ENCODE peak calls at places on chromosomes 11 and 22, in five cellular contexts. V is GM12865, X is RWPE1, L is heart right ventricle, W is choroid plexus epithelial cell. D is an unnamed sample.

GRCh38 chr11:17525570-17525969 is 18.6 kb downstream of the USH1C start:
- DNase-seq in V (no peak), X (no peak), L (no peak), W (no peak), D (no peak)

GRCh38 chr11:12319734-12320387 is 57.5 kb upstream of the PARVA start:
- DNase-seq in V (no peak), X (no peak), L (no peak), W (no peak), D (no peak)

GRCh38 chr22:33921576-33922181 is 1.4 kb upstream of the LARGE1 start:
- DNase-seq in V (peak), X (no peak), L (peak), W (peak), D (peak)

GRCh38 chr11:74611369-74611861 is 19.0 kb downstream of the POLD3 start:
- DNase-seq in V (peak), X (peak), L (no peak), W (peak), D (peak)

GRCh38 chr11:131897976-131898375 is 527.6 kb downstream of the NTM start:
- DNase-seq in V (no peak), X (no peak), L (no peak), W (peak), D (no peak)

GRCh38 chr22:46084943-46085830 is 65.1 kb upstream of the PPARA start:
- DNase-seq in V (no peak), X (no peak), L (peak), W (no peak), D (peak)

GRCh38 chr11:10490398-10491232 is 35.6 kb downstream of the AMPD3 start:
- DNase-seq in V (no peak), X (peak), L (peak), W (peak), D (peak)

GRCh38 chr11:62459080-62459479 is 40.2 kb downstream of the SCGB1A1 start:
- DNase-seq in V (no peak), X (no peak), L (no peak), W (no peak), D (no peak)

GRCh38 chr22:41341990-41342389 is 39.8 kb upstream of the TEF start:
- DNase-seq in V (peak), X (no peak), L (no peak), W (peak), D (no peak)

GRCh38 chr11:92152245-92152644 is 72.4 kb upstream of the FAT3 start:
- DNase-seq in V (no peak), X (no peak), L (no peak), W (no peak), D (no peak)

GRCh38 chr11:10072841-10073240 is 221.2 kb downstream of the SBF2 start:
- DNase-seq in V (no peak), X (no peak), L (no peak), W (no peak), D (peak)

GRCh38 chr22:50445071-50445879 is 29.6 kb downstream of the SBF1 start:
- DNase-seq in V (no peak), X (no peak), L (no peak), W (no peak), D (no peak)

GRCh38 chr11:113365895-113366294 is 21.7 kb upstream of the ANKK1 start:
- DNase-seq in V (no peak), X (no peak), L (no peak), W (no peak), D (no peak)

GRCh38 chr11:95451261-95451660 is 220.3 kb upstream of the SESN3 start:
- DNase-seq in V (no peak), X (no peak), L (no peak), W (peak), D (no peak)

GRCh38 chr11:131626761-131627160 is 256.3 kb downstream of the NTM start:
- DNase-seq in V (no peak), X (no peak), L (no peak), W (no peak), D (no peak)

GRCh38 chr11:76266269-76266668 is 60.0 kb upstream of the WNT11 start:
- DNase-seq in V (no peak), X (peak), L (no peak), W (peak), D (peak)

GRCh38 chr11:76691655-76692054 is 21.1 kb upstream of the LRRC32 start:
- DNase-seq in V (no peak), X (no peak), L (no peak), W (no peak), D (no peak)

GRCh38 chr11:6531267-6531752 is 34.2 kb downstream of the DNHD1 start:
- DNase-seq in V (peak), X (peak), L (peak), W (peak), D (peak)

GRCh38 chr11:2780850-2781412 is 81.1 kb upstream of the KCNQ1OT1 start:
- DNase-seq in V (no peak), X (no peak), L (peak), W (no peak), D (no peak)

DNA sequence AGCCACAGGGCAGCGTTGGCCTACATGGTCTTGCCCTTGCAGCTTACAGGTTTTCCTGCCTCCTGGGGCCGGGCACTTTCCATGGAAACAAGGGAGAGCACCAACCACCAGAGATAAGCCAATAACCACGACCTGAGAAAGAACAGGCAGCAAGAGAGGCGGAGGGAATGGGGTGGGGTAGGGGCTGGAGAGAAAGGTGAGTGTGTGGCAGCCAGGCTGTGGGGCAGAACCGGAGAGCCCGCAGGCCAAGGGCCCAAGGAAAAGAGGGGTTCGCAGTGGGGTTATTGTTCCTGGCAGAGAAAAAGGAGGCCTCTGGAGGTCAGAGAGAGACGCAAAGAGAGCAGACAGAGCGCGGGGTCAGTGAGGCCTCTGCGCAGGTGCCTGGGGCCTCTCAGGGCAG is 33.2 kb downstream of the LRRC74B start:
- DNase-seq in V (no peak), X (no peak), L (no peak), W (no peak), D (no peak)
- TF ChIP-seq CTCF in V (no peak), X (no peak), L (no peak), W (no peak), D (no peak)

GRCh38 chr11:7576671-7577225 is 62.9 kb downstream of the PPFIBP2 start:
- DNase-seq in V (no peak), X (no peak), L (peak), W (peak), D (no peak)
- TF ChIP-seq CTCF in V (no peak), X (no peak), L (no peak), W (no peak), D (no peak)

DNA sequence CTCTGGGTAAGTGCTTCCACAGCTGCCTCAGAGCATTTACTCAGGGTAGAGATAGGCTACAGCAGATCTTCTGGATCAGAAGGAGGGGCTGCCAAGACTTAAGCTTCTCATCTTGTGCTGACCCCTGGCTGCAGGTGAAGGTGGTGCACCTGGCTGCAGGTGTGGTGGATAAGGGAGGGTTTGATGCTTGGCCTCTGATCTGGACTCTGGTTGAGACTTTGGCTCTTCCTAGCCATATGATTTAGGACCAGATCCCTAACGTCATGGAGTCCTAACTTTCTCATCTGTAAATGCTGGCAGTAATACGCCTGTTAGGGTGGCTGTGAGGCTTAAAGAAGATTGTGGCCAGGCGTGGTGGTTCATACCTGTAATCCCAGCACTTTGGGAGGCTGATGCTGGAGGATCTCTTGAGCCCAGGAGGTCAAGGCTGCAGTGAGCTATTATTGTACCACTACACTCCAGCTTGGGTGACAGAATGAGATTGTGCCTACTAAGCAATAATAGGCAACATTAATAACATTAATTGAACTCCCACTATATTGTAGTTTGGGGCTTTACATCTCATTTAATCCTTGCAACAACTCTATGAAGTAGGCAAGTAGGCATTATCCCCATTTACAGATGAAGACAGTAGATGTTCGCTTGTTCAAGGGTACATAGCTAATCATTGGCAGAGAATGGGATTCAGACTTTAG is 10.7 kb downstream of the DTX4 start:
- DNase-seq in V (peak), X (no peak), L (no peak), W (no peak), D (peak)
- TF ChIP-seq CTCF in V (peak), X (no peak), L (no peak), W (peak), D (peak)

GRCh38 chr11:22472306-22472705 is 134.1 kb downstream of the SLC17A6 start:
- DNase-seq in V (no peak), X (no peak), L (no peak), W (peak), D (peak)
- TF ChIP-seq CTCF in V (no peak), X (no peak), L (no peak), W (peak), D (peak)

GRCh38 chr11:14773755-14774154 is 118.3 kb downstream of the CYP2R1 start:
- DNase-seq in V (no peak), X (no peak), L (no peak), W (peak), D (no peak)
- TF ChIP-seq CTCF in V (peak), X (no peak), L (no peak), W (peak), D (peak)

GRCh38 chr11:44178381-44178780 is 82.9 kb downstream of the EXT2 start:
- DNase-seq in V (no peak), X (no peak), L (peak), W (peak), D (no peak)
- TF ChIP-seq CTCF in V (no peak), X (no peak), L (no peak), W (peak), D (no peak)

GRCh38 chr11:119030329-119031047 is at the start of gene SLC37A4:
- DNase-seq in V (peak), X (peak), L (peak), W (peak), D (peak)
- TF ChIP-seq CTCF in V (peak), X (peak), L (peak), W (no peak), D (peak)